ENCODE peak calls at places on chromosome 3, in seven cellular contexts. One of them, this sample, is unnamed. For H3K4me1 and H3K9me3, the result is how much of the 10 kb centered on the place peaks cover.

GRCh38 chr3:154240235-154240634 is 84.1 kb downstream of the DHX36 start:
- DNase-seq in body of pancreas: no peak
- DNase-seq in uterus: no peak
- DNase-seq in CD8-positive, alpha-beta T cell: no peak
- DNase-seq in A549: no peak
- DNase-seq in stomach: no peak
- DNase-seq in pancreas: no peak
- DNase-seq in this sample: no peak

GRCh38 chr3:142888484-142889262 is at the start of gene PCOLCE2:
- DNase-seq in CD8-positive, alpha-beta T cell: no peak
- DNase-seq in body of pancreas: peak
- DNase-seq in pancreas: peak
- DNase-seq in A549: peak
- DNase-seq in stomach: no peak
- DNase-seq in uterus: peak
- DNase-seq in this sample: peak

GRCh38 chr3:179292440-179292839 is 30.4 kb upstream of the ZNF639 start:
- DNase-seq in A549: no peak
- DNase-seq in uterus: no peak
- DNase-seq in CD8-positive, alpha-beta T cell: no peak
- DNase-seq in body of pancreas: no peak
- DNase-seq in stomach: no peak
- DNase-seq in pancreas: no peak
- DNase-seq in this sample: no peak

GRCh38 chr3:12831582-12831866 is 9.8 kb downstream of the RPL32 start:
- DNase-seq in body of pancreas: no peak
- DNase-seq in stomach: no peak
- DNase-seq in uterus: no peak
- DNase-seq in CD8-positive, alpha-beta T cell: no peak
- DNase-seq in A549: no peak
- DNase-seq in pancreas: no peak
- DNase-seq in this sample: no peak

GRCh38 chr3:15120986-15121385 is 22.0 kb upstream of the RBSN start:
- DNase-seq in stomach: no peak
- DNase-seq in uterus: no peak
- DNase-seq in A549: no peak
- DNase-seq in pancreas: no peak
- DNase-seq in body of pancreas: no peak
- DNase-seq in CD8-positive, alpha-beta T cell: no peak
- DNase-seq in this sample: no peak

GRCh38 chr3:4852780-4853748 is 126.2 kb upstream of the BHLHE40 start:
- DNase-seq in body of pancreas: no peak
- DNase-seq in uterus: no peak
- DNase-seq in CD8-positive, alpha-beta T cell: no peak
- DNase-seq in A549: no peak
- DNase-seq in pancreas: no peak
- DNase-seq in stomach: no peak
- DNase-seq in this sample: no peak

GRCh38 chr3:50204052-50204803 is 843 bp upstream of the SLC38A3 start:
- DNase-seq in pancreas: no peak
- DNase-seq in body of pancreas: no peak
- DNase-seq in CD8-positive, alpha-beta T cell: no peak
- DNase-seq in A549: no peak
- DNase-seq in uterus: no peak
- DNase-seq in stomach: no peak
- DNase-seq in this sample: no peak

GRCh38 chr3:178126686-178127085 is 409.6 kb upstream of the KCNMB2 start:
- DNase-seq in pancreas: no peak
- DNase-seq in stomach: no peak
- DNase-seq in uterus: no peak
- DNase-seq in A549: no peak
- DNase-seq in body of pancreas: no peak
- DNase-seq in CD8-positive, alpha-beta T cell: no peak
- DNase-seq in this sample: no peak

GRCh38 chr3:71511037-71511436 is 72.5 kb downstream of the FOXP1 start:
- DNase-seq in CD8-positive, alpha-beta T cell: no peak
- DNase-seq in A549: peak
- DNase-seq in body of pancreas: no peak
- DNase-seq in stomach: no peak
- DNase-seq in uterus: no peak
- DNase-seq in pancreas: no peak
- DNase-seq in this sample: no peak

GRCh38 chr3:74469713-74470112 is 144.7 kb downstream of the CNTN3 start:
- DNase-seq in body of pancreas: no peak
- DNase-seq in stomach: no peak
- DNase-seq in CD8-positive, alpha-beta T cell: no peak
- DNase-seq in pancreas: no peak
- DNase-seq in uterus: no peak
- DNase-seq in A549: no peak
- DNase-seq in this sample: no peak

GRCh38 chr3:133040696-133041523 is 2.7 kb downstream of the TMEM108 start:
- DNase-seq in stomach: peak
- DNase-seq in pancreas: peak
- DNase-seq in A549: peak
- DNase-seq in CD8-positive, alpha-beta T cell: peak
- DNase-seq in body of pancreas: peak
- DNase-seq in uterus: peak
- DNase-seq in this sample: no peak

GRCh38 chr3:14565791-14566588 is 25.8 kb upstream of the GRIP2 start:
- DNase-seq in body of pancreas: no peak
- DNase-seq in stomach: peak
- DNase-seq in uterus: no peak
- DNase-seq in A549: no peak
- DNase-seq in CD8-positive, alpha-beta T cell: no peak
- DNase-seq in pancreas: no peak
- DNase-seq in this sample: no peak

GRCh38 chr3:111616417-111617105 is 21.4 kb upstream of the ZBED2 start:
- DNase-seq in body of pancreas: no peak
- DNase-seq in A549: peak
- DNase-seq in CD8-positive, alpha-beta T cell: peak
- DNase-seq in pancreas: no peak
- DNase-seq in stomach: no peak
- DNase-seq in uterus: no peak
- DNase-seq in this sample: peak

GRCh38 chr3:63069780-63070540 is 194.7 kb upstream of the CADPS start:
- DNase-seq in body of pancreas: no peak
- DNase-seq in pancreas: no peak
- DNase-seq in uterus: no peak
- DNase-seq in stomach: no peak
- DNase-seq in CD8-positive, alpha-beta T cell: no peak
- DNase-seq in A549: no peak
- DNase-seq in this sample: no peak

GRCh38 chr3:55534876-55535275 is 47.8 kb upstream of the WNT5A start:
- DNase-seq in uterus: no peak
- DNase-seq in stomach: no peak
- DNase-seq in body of pancreas: no peak
- DNase-seq in A549: no peak
- DNase-seq in CD8-positive, alpha-beta T cell: no peak
- DNase-seq in pancreas: no peak
- DNase-seq in this sample: no peak

GRCh38 chr3:178174201-178174880 is 361.9 kb upstream of the KCNMB2 start:
- DNase-seq in stomach: no peak
- DNase-seq in A549: no peak
- DNase-seq in uterus: no peak
- DNase-seq in CD8-positive, alpha-beta T cell: no peak
- DNase-seq in body of pancreas: no peak
- DNase-seq in pancreas: no peak
- DNase-seq in this sample: no peak

GRCh38 chr3:55128201-55128870 is 200.5 kb upstream of the LRTM1 start:
- DNase-seq in body of pancreas: no peak
- DNase-seq in CD8-positive, alpha-beta T cell: no peak
- DNase-seq in pancreas: no peak
- DNase-seq in uterus: no peak
- DNase-seq in A549: no peak
- DNase-seq in stomach: no peak
- DNase-seq in this sample: no peak

GRCh38 chr3:22245817-22246583 is 495.0 kb upstream of the ZNF385D start:
- DNase-seq in body of pancreas: no peak
- DNase-seq in stomach: no peak
- DNase-seq in pancreas: no peak
- DNase-seq in A549: no peak
- DNase-seq in uterus: no peak
- DNase-seq in CD8-positive, alpha-beta T cell: no peak
- DNase-seq in this sample: no peak

GRCh38 chr3:126372413-126373145 is 15.4 kb upstream of the KLF15 start:
- DNase-seq in A549: no peak
- DNase-seq in CD8-positive, alpha-beta T cell: no peak
- DNase-seq in stomach: no peak
- DNase-seq in body of pancreas: peak
- DNase-seq in pancreas: no peak
- DNase-seq in uterus: no peak
- DNase-seq in this sample: no peak

DNA sequence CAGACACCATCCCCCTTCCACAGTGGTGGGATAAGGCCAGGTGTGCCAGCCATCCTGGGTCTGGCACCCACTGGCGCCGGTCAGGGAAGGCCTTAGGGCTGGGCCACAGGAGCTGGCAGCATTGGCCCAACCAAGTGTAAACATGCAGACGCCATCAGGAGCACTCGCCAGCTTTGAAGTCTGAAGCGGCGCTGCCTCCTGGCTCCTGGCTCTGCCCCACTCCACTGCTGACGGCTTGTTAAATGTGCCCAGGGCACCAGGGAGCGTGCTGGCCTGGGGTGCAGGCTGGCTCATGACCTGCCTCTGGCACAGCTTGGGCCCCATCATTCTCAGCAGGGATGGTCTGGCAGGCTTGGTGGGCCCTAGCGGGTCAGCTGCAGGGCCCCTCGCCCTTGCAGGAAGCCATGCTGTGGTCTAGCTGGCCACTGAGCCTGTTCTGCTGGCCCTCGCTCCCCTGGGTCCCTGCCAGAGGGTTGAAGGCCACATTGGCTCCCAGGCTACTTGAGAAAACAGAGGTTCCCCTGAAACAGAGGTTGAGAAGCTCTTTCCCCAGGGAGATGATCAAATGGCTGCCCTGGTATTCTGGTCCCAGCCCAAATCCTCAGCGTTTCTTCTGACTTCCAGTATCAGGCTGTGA is 116.6 kb downstream of the DNAJB8 start:
- DNase-seq in A549: no peak
- DNase-seq in body of pancreas: peak
- DNase-seq in pancreas: peak
- DNase-seq in uterus: no peak
- DNase-seq in stomach: peak
- DNase-seq in CD8-positive, alpha-beta T cell: no peak
- DNase-seq in this sample: no peak
- H3K4me1 ChIP-seq in A549: under half
- H3K4me1 ChIP-seq in body of pancreas: half or more
- H3K4me1 ChIP-seq in pancreas: under half
- H3K4me1 ChIP-seq in uterus: under half
- H3K4me1 ChIP-seq in stomach: under half
- H3K4me1 ChIP-seq in CD8-positive, alpha-beta T cell: under half
- H3K4me1 ChIP-seq in this sample: under half

GRCh38 chr3:123498761-123499160 is 49.9 kb upstream of the ADCY5 start:
- DNase-seq in pancreas: no peak
- DNase-seq in A549: no peak
- DNase-seq in body of pancreas: no peak
- DNase-seq in CD8-positive, alpha-beta T cell: no peak
- DNase-seq in stomach: no peak
- DNase-seq in uterus: no peak
- DNase-seq in this sample: no peak
- H3K27ac ChIP-seq in pancreas: no peak
- H3K27ac ChIP-seq in A549: no peak
- H3K27ac ChIP-seq in body of pancreas: no peak
- H3K27ac ChIP-seq in CD8-positive, alpha-beta T cell: no peak
- H3K27ac ChIP-seq in stomach: no peak
- H3K27ac ChIP-seq in uterus: no peak
- H3K27ac ChIP-seq in this sample: no peak

GRCh38 chr3:83928903-83929302 is 1029.9 kb upstream of the CADM2 start:
- DNase-seq in body of pancreas: no peak
- DNase-seq in pancreas: no peak
- DNase-seq in stomach: no peak
- DNase-seq in A549: no peak
- DNase-seq in CD8-positive, alpha-beta T cell: no peak
- DNase-seq in uterus: no peak
- DNase-seq in this sample: no peak

GRCh38 chr3:83926291-83926690 is 1032.5 kb upstream of the CADM2 start:
- DNase-seq in CD8-positive, alpha-beta T cell: no peak
- DNase-seq in uterus: no peak
- DNase-seq in A549: no peak
- DNase-seq in stomach: no peak
- DNase-seq in pancreas: no peak
- DNase-seq in body of pancreas: no peak
- DNase-seq in this sample: no peak

DNA sequence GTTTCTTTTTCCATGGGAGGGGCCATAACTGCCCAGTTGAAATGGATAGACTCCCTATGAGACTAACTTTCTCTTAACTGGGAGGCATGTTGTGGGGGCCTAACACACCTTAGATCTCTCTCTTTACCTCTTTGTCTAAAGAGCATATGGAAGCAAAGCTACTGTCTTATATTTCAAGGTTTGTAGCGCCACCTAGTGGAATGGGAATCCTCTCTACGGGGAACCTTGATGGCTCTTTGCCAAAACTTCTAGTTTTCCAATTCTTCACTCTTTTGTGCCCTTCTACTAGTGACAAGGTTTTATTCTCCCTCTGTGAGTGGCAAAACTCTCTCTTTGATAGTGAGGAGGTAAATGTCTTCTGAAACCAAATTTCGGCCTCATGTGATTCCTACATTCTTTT is 1030.4 kb upstream of the CADM2 start:
- DNase-seq in pancreas: no peak
- DNase-seq in CD8-positive, alpha-beta T cell: no peak
- DNase-seq in uterus: no peak
- DNase-seq in body of pancreas: no peak
- DNase-seq in A549: peak
- DNase-seq in stomach: no peak
- DNase-seq in this sample: no peak
- H3K9me3 ChIP-seq in pancreas: under half
- H3K9me3 ChIP-seq in CD8-positive, alpha-beta T cell: under half
- H3K9me3 ChIP-seq in uterus: under half
- H3K9me3 ChIP-seq in body of pancreas: under half
- H3K9me3 ChIP-seq in A549: under half
- H3K9me3 ChIP-seq in stomach: under half
- H3K9me3 ChIP-seq in this sample: under half

GRCh38 chr3:127804141-127804540 is 18.2 kb downstream of the MGLL start:
- DNase-seq in pancreas: no peak
- DNase-seq in stomach: no peak
- DNase-seq in CD8-positive, alpha-beta T cell: no peak
- DNase-seq in uterus: no peak
- DNase-seq in body of pancreas: no peak
- DNase-seq in A549: no peak
- DNase-seq in this sample: no peak

GRCh38 chr3:127803619-127804018 is 18.7 kb downstream of the MGLL start:
- DNase-seq in pancreas: no peak
- DNase-seq in A549: peak
- DNase-seq in stomach: no peak
- DNase-seq in body of pancreas: no peak
- DNase-seq in CD8-positive, alpha-beta T cell: no peak
- DNase-seq in uterus: no peak
- DNase-seq in this sample: no peak

GRCh38 chr3:127800508-127800907 is 21.8 kb downstream of the MGLL start:
- DNase-seq in uterus: no peak
- DNase-seq in CD8-positive, alpha-beta T cell: no peak
- DNase-seq in stomach: no peak
- DNase-seq in body of pancreas: no peak
- DNase-seq in pancreas: no peak
- DNase-seq in A549: no peak
- DNase-seq in this sample: no peak

GRCh38 chr3:127802620-127803019 is 19.7 kb downstream of the MGLL start:
- DNase-seq in CD8-positive, alpha-beta T cell: no peak
- DNase-seq in A549: no peak
- DNase-seq in body of pancreas: no peak
- DNase-seq in uterus: no peak
- DNase-seq in pancreas: no peak
- DNase-seq in stomach: no peak
- DNase-seq in this sample: no peak

GRCh38 chr3:127801914-127802313 is 20.4 kb downstream of the MGLL start:
- DNase-seq in CD8-positive, alpha-beta T cell: no peak
- DNase-seq in pancreas: no peak
- DNase-seq in uterus: no peak
- DNase-seq in stomach: no peak
- DNase-seq in body of pancreas: no peak
- DNase-seq in A549: no peak
- DNase-seq in this sample: no peak
- H3K4me1 ChIP-seq in CD8-positive, alpha-beta T cell: under half
- H3K4me1 ChIP-seq in pancreas: under half
- H3K4me1 ChIP-seq in uterus: under half
- H3K4me1 ChIP-seq in stomach: under half
- H3K4me1 ChIP-seq in body of pancreas: under half
- H3K4me1 ChIP-seq in A549: half or more
- H3K4me1 ChIP-seq in this sample: under half